ENCODE peak calls at places on chromosome 3, in seven cellular contexts. A is stimulated activated CD4-positive, alpha-beta T cell treated with anti-CD3 and anti-CD28 coated beads, Interleukin-15, amount 100 ng/mL, for 1 hour; F is stimulated activated CD8-positive, alpha-beta memory T cell treated with anti-CD3 and anti-CD28 coated beads, Interleukin-15, amount 100 ng/mL, for 24 hours; M is NCI-H2081; P is esophagus squamous epithelium; T is keratinocyte; S is neural crest cell. V is an unnamed sample.

GRCh38 chr3:124883766-124884473 is 3.2 kb downstream of the ITGB5 start:
- DNase-seq in S (no peak), F (no peak), T (no peak), A (no peak), P (no peak), M (no peak), V (no peak)

GRCh38 chr3:143581972-143582722 is 266.1 kb downstream of the SLC9A9 start:
- DNase-seq in M (no peak), S (no peak), A (no peak), P (no peak), F (no peak), T (no peak), V (no peak)

GRCh38 chr3:81760215-81760614 is 1.2 kb downstream of the GBE1 start:
- DNase-seq in P (no peak), F (no peak), S (no peak), T (no peak), M (no peak), A (no peak), V (no peak)

GRCh38 chr3:115989927-115990326 is 366.6 kb downstream of the GAP43 start:
- DNase-seq in F (no peak), A (no peak), S (no peak), M (no peak), T (no peak), P (no peak), V (no peak)

GRCh38 chr3:187775549-187775948 is 30.3 kb upstream of the BCL6 start:
- DNase-seq in A (no peak), M (no peak), F (no peak), T (no peak), S (no peak), P (no peak), V (no peak)

GRCh38 chr3:196585044-196585757 is 16.7 kb downstream of the FBXO45 start:
- DNase-seq in F (no peak), S (no peak), P (no peak), M (no peak), T (no peak), A (no peak), V (no peak)

GRCh38 chr3:115680802-115681345 is 57.6 kb downstream of the GAP43 start:
- DNase-seq in S (no peak), P (no peak), A (no peak), M (no peak), T (no peak), F (no peak), V (no peak)

GRCh38 chr3:46998121-46998851 is 18.8 kb downstream of the NBEAL2 start:
- DNase-seq in T (no peak), F (peak; percentile 51), M (no peak), S (peak; percentile 59), A (peak; percentile 67), P (no peak), V (peak; percentile 31)

GRCh38 chr3:183460059-183461052 is 31.9 kb upstream of the MCF2L2 start:
- DNase-seq in T (no peak), A (no peak), S (no peak), F (no peak), P (no peak), M (no peak), V (no peak)

GRCh38 chr3:148309390-148310035 is 388.2 kb upstream of the AGTR1 start:
- DNase-seq in A (no peak), F (no peak), T (no peak), S (peak; percentile 3), M (peak; percentile 54), P (no peak), V (no peak)

GRCh38 chr3:171101982-171102610 is 75.6 kb upstream of the SLC2A2 start:
- DNase-seq in F (no peak), S (no peak), T (peak; percentile 15), P (no peak), M (no peak), A (no peak), V (no peak)

GRCh38 chr3:32818431-32819085 is 761 bp downstream of the TRIM71 start:
- DNase-seq in M (no peak), S (no peak), P (no peak), A (no peak), T (no peak), F (no peak), V (no peak)

GRCh38 chr3:50242778-50243551 is 7.0 kb downstream of the GNAI2 start:
- DNase-seq in T (no peak), M (no peak), A (no peak), S (no peak), P (peak; percentile 47), F (no peak), V (peak; percentile 37)

GRCh38 chr3:116930786-116931185 is 221.2 kb downstream of the TUSC7 start:
- DNase-seq in M (no peak), F (no peak), P (no peak), S (no peak), A (no peak), T (no peak), V (no peak)

GRCh38 chr3:186986406-186986805 is 56.1 kb downstream of the ST6GAL1 start:
- DNase-seq in A (no peak), T (no peak), S (no peak), F (no peak), P (no peak), M (no peak), V (no peak)

V was measured in substantia nigra.